ENCODE peak calls at places on chromosome 11, in ten cellular contexts. T is brain microvascular endothelial cell; S is endothelial cell; P is upper lobe of right lung; Z is AG09309; E is CD8-positive, alpha-beta T cell; G is GM12865; B is tibial nerve; A is psoas muscle; M is NB4. C is an unnamed sample.

GRCh38 chr11:61052182-61052972 is 49.9 kb upstream of the CD5 start:
- DNase-seq in T (no peak), S (no peak), P (no peak), Z (no peak), E (no peak), G (no peak), B (no peak), A (no peak), M (no peak), C (no peak)

GRCh38 chr11:88036701-88037100 is 138.5 kb downstream of the RAB38 start:
- DNase-seq in T (no peak), S (no peak), P (no peak), Z (no peak), E (no peak), G (no peak), B (no peak), A (no peak), M (no peak), C (no peak)

GRCh38 chr11:86155210-86155844 is 86.4 kb upstream of the PICALM start:
- DNase-seq in T (no peak), S (no peak), P (no peak), Z (no peak), E (no peak), G (no peak), B (no peak), A (no peak), M (no peak), C (no peak)

GRCh38 chr11:31806186-31806943 is 4.8 kb downstream of the PAX6 start:
- DNase-seq in T (no peak), S (no peak), P (no peak), Z (no peak), E (peak; percentile 36), G (no peak), B (peak; percentile 2), A (no peak), M (no peak), C (no peak)

GRCh38 chr11:118789501-118790356 is 1.2 kb downstream of the DDX6 start:
- DNase-seq in T (peak; percentile 1), S (peak; percentile 4), P (no peak), Z (no peak), E (no peak), G (peak; percentile 68), B (peak; percentile 43), A (no peak), M (peak; percentile 67), C (no peak)

GRCh38 chr11:16800382-16800781 is 61.9 kb downstream of the C11orf58 start:
- DNase-seq in T (no peak), S (no peak), P (no peak), Z (no peak), E (no peak), G (no peak), B (no peak), A (no peak), M (no peak), C (no peak)

GRCh38 chr11:25838918-25839611 is 492.9 kb upstream of the ANO3 start:
- DNase-seq in T (no peak), S (no peak), P (no peak), Z (no peak), E (no peak), G (no peak), B (no peak), A (no peak), M (no peak), C (no peak)

GRCh38 chr11:93655581-93656255 is 5.8 kb upstream of the CEP295 start:
- DNase-seq in T (no peak), S (no peak), P (no peak), Z (no peak), E (no peak), G (no peak), B (no peak), A (no peak), M (no peak), C (no peak)

GRCh38 chr11:21396351-21397008 is 727.1 kb downstream of the NELL1 start:
- DNase-seq in T (no peak), S (no peak), P (no peak), Z (no peak), E (no peak), G (no peak), B (no peak), A (no peak), M (no peak), C (no peak)

GRCh38 chr11:120181446-120181992 is 29.3 kb upstream of the OAF start:
- DNase-seq in T (no peak), S (no peak), P (peak; percentile 32), Z (no peak), E (peak; percentile 21), G (no peak), B (peak; percentile 4), A (peak; percentile 22), M (no peak), C (peak; percentile 6)

DNA sequence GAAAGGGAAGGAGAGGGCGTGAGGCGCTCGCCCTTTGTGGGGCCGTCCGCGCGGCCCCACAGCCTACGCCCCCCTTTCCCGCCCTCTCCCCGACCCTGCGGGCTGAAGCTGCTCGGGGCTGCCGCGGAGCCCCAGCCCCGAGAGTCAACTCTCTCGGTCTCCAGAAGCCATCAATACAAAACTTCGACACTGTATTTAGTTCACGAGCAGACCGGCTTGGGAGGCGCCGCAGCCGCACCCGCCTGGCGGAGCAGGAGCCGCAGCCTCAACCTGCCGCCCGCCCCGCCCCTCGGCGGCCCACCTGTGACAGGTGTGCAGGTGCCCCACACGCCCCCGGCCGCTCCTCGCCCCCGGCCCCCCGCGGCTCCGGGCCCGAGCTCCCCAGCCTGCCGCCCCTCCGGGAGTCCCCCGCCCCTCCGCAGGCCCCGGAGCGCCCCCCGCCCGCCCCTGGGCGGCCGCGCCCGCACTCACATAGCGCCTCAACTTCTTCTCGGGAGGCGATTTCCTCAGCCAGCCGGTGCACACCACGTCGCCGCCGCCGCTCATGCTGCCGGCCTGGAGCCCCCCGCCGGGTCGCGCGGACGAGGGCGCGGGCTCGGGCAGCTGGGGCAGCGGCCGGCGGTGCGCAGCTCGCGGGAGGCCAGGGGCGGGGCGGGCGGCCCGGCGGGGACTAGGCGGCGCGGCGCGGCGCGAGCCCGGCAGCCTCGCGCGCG is at the start of gene GAB2:
- DNase-seq in T (no peak), S (peak; percentile 20), P (no peak), Z (no peak), E (peak; percentile 58), G (no peak), B (no peak), A (no peak), M (no peak), C (no peak)
- TF ChIP-seq CTCF in T (no peak), S (no peak), P (no peak), Z (no peak), E (no peak), G (no peak), B (no peak), A (no peak), M (no peak), C (no peak)

GRCh38 chr11:62981743-62982142 is 3.0 kb downstream of the SLC22A6 start:
- DNase-seq in T (no peak), S (no peak), P (no peak), Z (no peak), E (no peak), G (no peak), B (no peak), A (no peak), M (peak; percentile 15), C (no peak)
- TF ChIP-seq CTCF in T (no peak), S (no peak), P (no peak), Z (no peak), E (no peak), G (no peak), B (no peak), A (no peak), M (peak; percentile 20), C (no peak)

GRCh38 chr11:100847696-100848216 is 160.7 kb downstream of the ARHGAP42 start:
- DNase-seq in T (no peak), S (no peak), P (no peak), Z (no peak), E (no peak), G (no peak), B (no peak), A (no peak), M (no peak), C (no peak)

GRCh38 chr11:100837294-100837693 is 150.2 kb downstream of the ARHGAP42 start:
- DNase-seq in T (no peak), S (no peak), P (no peak), Z (no peak), E (no peak), G (no peak), B (no peak), A (no peak), M (no peak), C (no peak)

GRCh38 chr11:100841711-100842407 is 154.8 kb downstream of the ARHGAP42 start:
- DNase-seq in T (no peak), S (no peak), P (no peak), Z (no peak), E (no peak), G (no peak), B (no peak), A (no peak), M (no peak), C (no peak)
- TF ChIP-seq CTCF in T (no peak), S (no peak), P (no peak), Z (no peak), E (no peak), G (no peak), B (no peak), A (no peak), M (no peak), C (no peak)

GRCh38 chr11:2788751-2789140 is 89.0 kb upstream of the KCNQ1OT1 start:
- DNase-seq in T (no peak), S (peak; percentile 1), P (peak; percentile 40), Z (no peak), E (peak; percentile 11), G (no peak), B (no peak), A (peak; percentile 26), M (no peak), C (no peak)
- TF ChIP-seq CTCF in T (no peak), S (no peak), P (no peak), Z (no peak), E (no peak), G (no peak), B (no peak), A (no peak), M (no peak), C (no peak)

GRCh38 chr11:36817336-36817965 is 219.4 kb upstream of the RAG2 start:
- DNase-seq in T (no peak), S (no peak), P (no peak), Z (no peak), E (no peak), G (no peak), B (no peak), A (no peak), M (peak; percentile 43), C (no peak)

GRCh38 chr11:36822829-36823228 is 224.8 kb upstream of the RAG2 start:
- DNase-seq in T (no peak), S (no peak), P (no peak), Z (no peak), E (no peak), G (no peak), B (no peak), A (no peak), M (no peak), C (no peak)

GRCh38 chr11:36818410-36818809 is 220.4 kb upstream of the RAG2 start:
- DNase-seq in T (no peak), S (peak; percentile 29), P (no peak), Z (no peak), E (no peak), G (peak; percentile 22), B (no peak), A (no peak), M (peak; percentile 45), C (no peak)
- TF ChIP-seq CTCF in T (peak; percentile 17), S (no peak), P (peak; percentile 22), Z (no peak), E (no peak), G (peak; percentile 24), B (no peak), A (no peak), M (peak; percentile 73), C (no peak)

C was measured in omental fat pad.